ENCODE peak calls at places on chromosomes 13 and 19, in nine cellular contexts. K, A, N, S, Q, O, B, P and U are unnamed samples.

GRCh38 chr19:16429066-16429758 is 42.6 kb downstream of the EPS15L1 start:
- DNase-seq in K (no peak), A (peak), N (no peak), S (no peak), Q (no peak), O (no peak), B (no peak), P (peak), U (no peak)

GRCh38 chr19:40807147-40808020 is 8.4 kb downstream of the EGLN2 start:
- DNase-seq in K (no peak), A (no peak), N (peak), S (no peak), Q (no peak), O (no peak), B (peak), P (no peak), U (no peak)

GRCh38 chr13:27806744-27807387 is 14.6 kb downstream of the GSX1 start:
- DNase-seq in K (no peak), A (no peak), N (no peak), S (no peak), Q (no peak), O (no peak), B (no peak), P (no peak), U (no peak)

GRCh38 chr19:10420444-10421239 is at the start of gene PDE4A:
- DNase-seq in K (no peak), A (no peak), N (peak), S (no peak), Q (no peak), O (no peak), B (no peak), P (no peak), U (no peak)

GRCh38 chr13:95564091-95564490 is 11.6 kb downstream of the CLDN10 start:
- DNase-seq in K (peak), A (no peak), N (no peak), S (no peak), Q (no peak), O (no peak), B (no peak), P (no peak), U (no peak)

GRCh38 chr19:17240062-17240854 is 5.5 kb downstream of the NR2F6 start:
- DNase-seq in K (no peak), A (no peak), N (no peak), S (no peak), Q (no peak), O (no peak), B (no peak), P (peak), U (no peak)

GRCh38 chr19:35932291-35932936 is 3.8 kb upstream of the LRFN3 start:
- DNase-seq in K (no peak), A (no peak), N (no peak), S (no peak), Q (no peak), O (no peak), B (no peak), P (no peak), U (no peak)

GRCh38 chr19:46748325-46749109 is 2.3 kb upstream of the STRN4 start:
- DNase-seq in K (peak), A (peak), N (peak), S (peak), Q (no peak), O (peak), B (peak), P (peak), U (peak)

GRCh38 chr19:43596842-43597461 is 557 bp downstream of the ZNF576 start:
- DNase-seq in K (no peak), A (no peak), N (no peak), S (no peak), Q (no peak), O (no peak), B (no peak), P (no peak), U (no peak)

GRCh38 chr13:50080856-50081105 is 65.5 kb downstream of the KCNRG start:
- DNase-seq in K (peak), A (no peak), N (no peak), S (no peak), Q (no peak), O (no peak), B (no peak), P (no peak), U (no peak)

GRCh38 chr13:113991191-113991669 is 17.4 kb upstream of the C13orf46 start:
- DNase-seq in K (no peak), A (no peak), N (no peak), S (no peak), Q (no peak), O (no peak), B (no peak), P (no peak), U (no peak)

GRCh38 chr13:110923777-110924638 is 9.1 kb upstream of the ANKRD10 start:
- DNase-seq in K (no peak), A (no peak), N (no peak), S (no peak), Q (no peak), O (no peak), B (no peak), P (no peak), U (no peak)

GRCh38 chr13:81012031-81012430 is 671.1 kb upstream of the SPRY2 start:
- DNase-seq in K (no peak), A (no peak), N (no peak), S (no peak), Q (no peak), O (no peak), B (no peak), P (no peak), U (no peak)
- TF ChIP-seq CTCF in K (no peak), A (no peak), N (no peak), S (no peak), Q (no peak), O (no peak), B (no peak), P (no peak), U (no peak)

GRCh38 chr19:5665781-5666513 is 14.4 kb downstream of the MICOS13 start:
- DNase-seq in K (peak), A (no peak), N (no peak), S (no peak), Q (peak), O (no peak), B (no peak), P (no peak), U (no peak)
- TF ChIP-seq CTCF in K (peak), A (no peak), N (no peak), S (no peak), Q (peak), O (no peak), B (no peak), P (no peak), U (no peak)

GRCh38 chr19:13195678-13196077 is 45.5 kb downstream of the IER2 start:
- DNase-seq in K (no peak), A (peak), N (peak), S (no peak), Q (no peak), O (peak), B (peak), P (peak), U (no peak)
- TF ChIP-seq CTCF in K (no peak), A (no peak), N (peak), S (peak), Q (no peak), O (peak), B (no peak), P (no peak), U (no peak)

GRCh38 chr13:41427700-41428099 is 29.6 kb upstream of the RGCC start:
- DNase-seq in K (no peak), A (no peak), N (no peak), S (no peak), Q (no peak), O (no peak), B (no peak), P (no peak), U (no peak)

GRCh38 chr13:41426047-41426446 is 31.3 kb upstream of the RGCC start:
- DNase-seq in K (no peak), A (no peak), N (peak), S (no peak), Q (no peak), O (no peak), B (no peak), P (no peak), U (no peak)

GRCh38 chr13:41428155-41428554 is 29.2 kb upstream of the RGCC start:
- DNase-seq in K (no peak), A (no peak), N (peak), S (no peak), Q (no peak), O (peak), B (no peak), P (no peak), U (no peak)
- TF ChIP-seq CTCF in K (no peak), A (peak), N (peak), S (no peak), Q (no peak), O (no peak), B (no peak), P (no peak), U (no peak)